ENCODE peak calls at places on chromosomes 7 and 10, in six cellular contexts. One of them, this sample, is unnamed.

GRCh38 chr7:16849295-16850148 is 32.3 kb downstream of the AGR3 start:
- DNase-seq in mammary epithelial cell: no peak
- DNase-seq in fibroblast of lung: no peak
- DNase-seq in Panc1: no peak
- DNase-seq in adrenal gland: no peak
- DNase-seq in thoracic aorta: no peak
- DNase-seq in this sample: no peak

GRCh38 chr10:44995914-44996633 is 4.6 kb upstream of the ZNF22 start:
- DNase-seq in mammary epithelial cell: no peak
- DNase-seq in fibroblast of lung: peak; percentile 84
- DNase-seq in Panc1: no peak
- DNase-seq in adrenal gland: no peak
- DNase-seq in thoracic aorta: no peak
- DNase-seq in this sample: peak; percentile 32

GRCh38 chr7:30800785-30801252 is 29.6 kb downstream of the MINDY4 start:
- DNase-seq in mammary epithelial cell: peak; percentile 86
- DNase-seq in fibroblast of lung: peak; percentile 86
- DNase-seq in Panc1: peak; percentile 46
- DNase-seq in adrenal gland: peak; percentile 70
- DNase-seq in thoracic aorta: no peak
- DNase-seq in this sample: peak; percentile 78

GRCh38 chr10:22646291-22646926 is 68.0 kb downstream of the PIP4K2A start:
- DNase-seq in mammary epithelial cell: no peak
- DNase-seq in fibroblast of lung: no peak
- DNase-seq in Panc1: no peak
- DNase-seq in adrenal gland: no peak
- DNase-seq in thoracic aorta: no peak
- DNase-seq in this sample: no peak

GRCh38 chr7:156318426-156318825 is 322.1 kb upstream of the RNF32 start:
- DNase-seq in mammary epithelial cell: no peak
- DNase-seq in fibroblast of lung: no peak
- DNase-seq in Panc1: no peak
- DNase-seq in adrenal gland: no peak
- DNase-seq in thoracic aorta: no peak
- DNase-seq in this sample: no peak

GRCh38 chr7:138459300-138460175 is 521 bp upstream of the TRIM24 start:
- DNase-seq in mammary epithelial cell: peak; percentile 97
- DNase-seq in fibroblast of lung: peak; percentile 98
- DNase-seq in Panc1: peak; percentile 97
- DNase-seq in adrenal gland: peak; percentile 98
- DNase-seq in thoracic aorta: peak; percentile 87
- DNase-seq in this sample: peak; percentile 98

GRCh38 chr7:132193898-132194297 is 382.4 kb downstream of the PLXNA4 start:
- DNase-seq in mammary epithelial cell: no peak
- DNase-seq in fibroblast of lung: no peak
- DNase-seq in Panc1: no peak
- DNase-seq in adrenal gland: no peak
- DNase-seq in thoracic aorta: no peak
- DNase-seq in this sample: no peak

GRCh38 chr7:123437447-123437995 is 96.9 kb downstream of the IQUB start:
- DNase-seq in mammary epithelial cell: peak; percentile 71
- DNase-seq in fibroblast of lung: no peak
- DNase-seq in Panc1: no peak
- DNase-seq in adrenal gland: no peak
- DNase-seq in thoracic aorta: no peak
- DNase-seq in this sample: no peak

GRCh38 chr10:28906934-28907333 is 229.6 kb downstream of the BAMBI start:
- DNase-seq in mammary epithelial cell: no peak
- DNase-seq in fibroblast of lung: peak; percentile 55
- DNase-seq in Panc1: no peak
- DNase-seq in adrenal gland: no peak
- DNase-seq in thoracic aorta: no peak
- DNase-seq in this sample: peak; percentile 71

GRCh38 chr7:101419831-101420230 is 57.2 kb downstream of the COL26A1 start:
- DNase-seq in mammary epithelial cell: no peak
- DNase-seq in fibroblast of lung: no peak
- DNase-seq in Panc1: no peak
- DNase-seq in adrenal gland: no peak
- DNase-seq in thoracic aorta: no peak
- DNase-seq in this sample: no peak

GRCh38 chr7:101705327-101705726 is 76.2 kb upstream of the MYL10 start:
- DNase-seq in mammary epithelial cell: peak; percentile 38
- DNase-seq in fibroblast of lung: no peak
- DNase-seq in Panc1: no peak
- DNase-seq in adrenal gland: peak; percentile 13
- DNase-seq in thoracic aorta: no peak
- DNase-seq in this sample: no peak

GRCh38 chr10:23516530-23516929 is 77.7 kb downstream of the OTUD1 start:
- DNase-seq in mammary epithelial cell: peak; percentile 23
- DNase-seq in fibroblast of lung: peak; percentile 57
- DNase-seq in Panc1: no peak
- DNase-seq in adrenal gland: peak; percentile 24
- DNase-seq in thoracic aorta: no peak
- DNase-seq in this sample: peak; percentile 15

GRCh38 chr10:27742195-27742925 is 3.3 kb downstream of the MKX start:
- DNase-seq in mammary epithelial cell: peak; percentile 63
- DNase-seq in fibroblast of lung: peak; percentile 93
- DNase-seq in Panc1: no peak
- DNase-seq in adrenal gland: peak; percentile 89
- DNase-seq in thoracic aorta: no peak
- DNase-seq in this sample: peak; percentile 82

GRCh38 chr7:268991-269390 is 21.0 kb upstream of the FOXL3 start:
- DNase-seq in mammary epithelial cell: no peak
- DNase-seq in fibroblast of lung: no peak
- DNase-seq in Panc1: no peak
- DNase-seq in adrenal gland: peak; percentile 89
- DNase-seq in thoracic aorta: no peak
- DNase-seq in this sample: no peak

GRCh38 chr10:70052462-70053211 is at the start of gene MACROH2A2:
- DNase-seq in mammary epithelial cell: peak; percentile 72
- DNase-seq in fibroblast of lung: peak; percentile 69
- DNase-seq in Panc1: no peak
- DNase-seq in adrenal gland: peak; percentile 19
- DNase-seq in thoracic aorta: no peak
- DNase-seq in this sample: peak; percentile 66

GRCh38 chr7:82677493-82677892 is 233.9 kb upstream of the CACNA2D1 start:
- DNase-seq in mammary epithelial cell: no peak
- DNase-seq in fibroblast of lung: peak; percentile 28
- DNase-seq in Panc1: no peak
- DNase-seq in adrenal gland: no peak
- DNase-seq in thoracic aorta: no peak
- DNase-seq in this sample: peak; percentile 47

GRCh38 chr7:73612598-73613269 is 11.6 kb downstream of the MLXIPL start:
- DNase-seq in mammary epithelial cell: peak; percentile 58
- DNase-seq in fibroblast of lung: peak; percentile 29
- DNase-seq in Panc1: no peak
- DNase-seq in adrenal gland: peak; percentile 86
- DNase-seq in thoracic aorta: no peak
- DNase-seq in this sample: peak; percentile 25
- H3K27ac ChIP-seq in mammary epithelial cell: no peak overlapping the region
- H3K27ac ChIP-seq in fibroblast of lung: no peak overlapping the region
- H3K27ac ChIP-seq in Panc1: no peak overlapping the region
- H3K27ac ChIP-seq in adrenal gland: peak overlapping the region; percentile 47
- H3K27ac ChIP-seq in thoracic aorta: no peak overlapping the region
- H3K27ac ChIP-seq in this sample: no peak overlapping the region

GRCh38 chr10:93073539-93074136 is at the start of gene CYP26A1:
- DNase-seq in mammary epithelial cell: peak; percentile 45
- DNase-seq in fibroblast of lung: no peak
- DNase-seq in Panc1: no peak
- DNase-seq in adrenal gland: no peak
- DNase-seq in thoracic aorta: no peak
- DNase-seq in this sample: no peak
- H3K27me3 ChIP-seq in mammary epithelial cell: peaks cover 42% of the 10 kb centered on the region
- H3K27me3 ChIP-seq in fibroblast of lung: peaks cover 54% of the 10 kb centered on the region
- H3K27me3 ChIP-seq in Panc1: peaks cover 26% of the 10 kb centered on the region
- H3K27me3 ChIP-seq in adrenal gland: peaks cover 41% of the 10 kb centered on the region
- H3K27me3 ChIP-seq in thoracic aorta: peaks cover 8% of the 10 kb centered on the region
- H3K27me3 ChIP-seq in this sample: peaks cover 70% of the 10 kb centered on the region

GRCh38 chr7:134662871-134663205 is 16.2 kb downstream of the BPGM start:
- DNase-seq in mammary epithelial cell: no peak
- DNase-seq in fibroblast of lung: no peak
- DNase-seq in Panc1: no peak
- DNase-seq in adrenal gland: no peak
- DNase-seq in thoracic aorta: no peak
- DNase-seq in this sample: no peak
- H3K27ac ChIP-seq in mammary epithelial cell: no peak overlapping the region
- H3K27ac ChIP-seq in fibroblast of lung: no peak overlapping the region
- H3K27ac ChIP-seq in Panc1: no peak overlapping the region
- H3K27ac ChIP-seq in adrenal gland: no peak overlapping the region
- H3K27ac ChIP-seq in thoracic aorta: no peak overlapping the region
- H3K27ac ChIP-seq in this sample: no peak overlapping the region

DNA sequence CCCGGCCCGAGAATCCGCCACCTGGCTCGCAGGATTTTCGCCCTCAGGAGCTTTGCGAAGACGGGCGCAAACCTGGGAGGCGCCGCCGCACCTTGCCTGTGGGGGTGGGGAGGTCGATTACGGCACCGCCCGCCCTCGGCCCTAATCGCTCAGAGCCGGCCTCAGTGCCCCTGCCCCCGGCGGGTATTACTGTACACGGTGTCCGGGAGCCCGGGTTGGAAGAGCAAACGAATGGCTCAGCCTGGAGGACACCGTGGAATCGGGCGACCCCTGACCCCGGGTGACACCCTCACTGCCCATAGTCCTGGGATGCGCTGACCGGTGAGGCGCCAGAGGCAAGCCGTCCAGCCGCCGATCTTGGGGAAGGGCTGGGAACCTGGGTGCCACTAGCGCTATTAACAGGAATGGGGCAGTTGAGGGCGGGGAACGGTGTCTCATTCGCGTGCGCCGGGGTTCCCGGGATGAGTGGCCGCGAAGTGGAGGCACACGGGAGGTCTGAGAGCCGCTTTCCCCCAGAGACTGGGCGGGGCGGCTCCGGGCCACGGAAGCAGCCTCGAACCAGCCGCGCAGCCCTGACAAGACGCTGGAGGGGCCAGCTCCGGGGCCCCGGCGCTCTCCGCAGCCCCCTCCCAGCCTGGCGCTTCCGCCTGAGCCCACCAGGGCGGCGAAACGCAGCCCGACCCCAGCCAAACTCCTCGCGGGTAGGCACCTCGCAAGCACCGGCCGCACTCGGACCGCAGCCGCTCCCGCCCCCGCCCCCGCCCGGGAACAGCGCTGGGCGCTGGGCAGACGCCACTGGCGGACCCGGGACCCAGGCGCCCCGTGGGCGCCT is 167.5 kb downstream of the NRF1 start:
- DNase-seq in mammary epithelial cell: peak; percentile 42
- DNase-seq in fibroblast of lung: no peak
- DNase-seq in Panc1: no peak
- DNase-seq in adrenal gland: peak; percentile 7
- DNase-seq in thoracic aorta: no peak
- DNase-seq in this sample: no peak
- H3K27me3 ChIP-seq in mammary epithelial cell: peaks cover 23% of the 10 kb centered on the region
- H3K27me3 ChIP-seq in fibroblast of lung: peaks cover 76% of the 10 kb centered on the region
- H3K27me3 ChIP-seq in Panc1: no peaks in the 10 kb centered on the region
- H3K27me3 ChIP-seq in adrenal gland: peaks cover 60% of the 10 kb centered on the region
- H3K27me3 ChIP-seq in thoracic aorta: peaks cover 41% of the 10 kb centered on the region
- H3K27me3 ChIP-seq in this sample: peaks cover 76% of the 10 kb centered on the region